ENCODE peak calls at places on chromosomes 16 and 17, in ten cellular contexts. O, T, Y, Z, L, A, U, H, D and X are unnamed samples. For H3K36me3, the result is how much of the 10 kb centered on the place peaks cover.

GRCh38 chr16:12902511-12903324 is 1.3 kb downstream of the SHISA9 start:
- DNase-seq in Y (no peak), T (no peak), O (no peak), L (no peak), H (no peak), A (no peak), U (no peak), Z (no peak), D (no peak), X (peak)

GRCh38 chr17:31490991-31491793 is 99.7 kb downstream of the RAB11FIP4 start:
- DNase-seq in H (no peak), Z (no peak), L (no peak), U (no peak), D (no peak), A (no peak), O (no peak), Y (no peak), T (no peak), X (peak)

GRCh38 chr17:79513805-79514535 is 96.9 kb downstream of the RBFOX3 start:
- DNase-seq in U (no peak), L (no peak), H (no peak), O (no peak), A (no peak), T (no peak), Y (no peak), D (no peak), Z (no peak), X (no peak)

GRCh38 chr17:57010495-57010894 is 32.6 kb downstream of the SCPEP1 start:
- DNase-seq in D (no peak), Z (no peak), Y (no peak), T (no peak), H (no peak), U (no peak), A (no peak), L (no peak), O (no peak), X (no peak)

GRCh38 chr17:29614345-29615047 is 8.2 kb downstream of the CORO6 start:
- DNase-seq in Y (no peak), Z (no peak), O (no peak), A (no peak), H (no peak), D (no peak), L (no peak), T (no peak), U (no peak), X (no peak)

GRCh38 chr17:36722121-36722902 is 120.9 kb downstream of the MRM1 start:
- DNase-seq in L (peak), A (peak), Y (peak), O (peak), H (no peak), Z (peak), T (peak), U (no peak), D (no peak), X (peak)

GRCh38 chr17:59840329-59840907 is 52.3 kb downstream of the TUBD1 start:
- DNase-seq in O (no peak), D (no peak), A (no peak), Y (no peak), H (no peak), U (no peak), T (no peak), Z (no peak), L (no peak), X (no peak)

GRCh38 chr17:16512011-16512410 is 20.0 kb upstream of the LRRC75A start:
- DNase-seq in T (no peak), U (no peak), L (no peak), Z (no peak), O (no peak), H (peak), D (no peak), A (no peak), Y (no peak), X (no peak)

GRCh38 chr17:79871131-79871530 is 31.9 kb upstream of the CBX4 start:
- DNase-seq in H (no peak), A (no peak), O (no peak), Y (no peak), L (no peak), D (no peak), T (no peak), U (no peak), Z (no peak), X (peak)

GRCh38 chr17:45277992-45278391 is 16.1 kb upstream of the SPATA32 start:
- DNase-seq in U (no peak), O (no peak), H (no peak), A (no peak), Z (peak), Y (peak), T (peak), D (no peak), L (no peak), X (peak)

GRCh38 chr16:67199011-67199807 is at the start of gene ELMO3:
- DNase-seq in O (no peak), A (no peak), U (no peak), H (no peak), T (no peak), D (no peak), Z (no peak), L (no peak), Y (no peak), X (peak)

GRCh38 chr16:68093816-68094613 is 8.8 kb downstream of the NFATC3 start:
- DNase-seq in U (no peak), L (no peak), Y (no peak), T (no peak), Z (peak), H (no peak), D (no peak), O (no peak), A (no peak), X (no peak)

GRCh38 chr17:11515901-11516300 is 82.4 kb upstream of the DNAH9 start:
- DNase-seq in D (no peak), H (no peak), T (no peak), A (no peak), Y (no peak), O (no peak), Z (no peak), U (no peak), L (no peak), X (no peak)

GRCh38 chr17:21162394-21162775 is 35.6 kb downstream of the DHRS7B start:
- DNase-seq in A (no peak), H (no peak), L (no peak), U (no peak), Y (no peak), T (no peak), D (no peak), O (no peak), Z (no peak), X (no peak)

DNA sequence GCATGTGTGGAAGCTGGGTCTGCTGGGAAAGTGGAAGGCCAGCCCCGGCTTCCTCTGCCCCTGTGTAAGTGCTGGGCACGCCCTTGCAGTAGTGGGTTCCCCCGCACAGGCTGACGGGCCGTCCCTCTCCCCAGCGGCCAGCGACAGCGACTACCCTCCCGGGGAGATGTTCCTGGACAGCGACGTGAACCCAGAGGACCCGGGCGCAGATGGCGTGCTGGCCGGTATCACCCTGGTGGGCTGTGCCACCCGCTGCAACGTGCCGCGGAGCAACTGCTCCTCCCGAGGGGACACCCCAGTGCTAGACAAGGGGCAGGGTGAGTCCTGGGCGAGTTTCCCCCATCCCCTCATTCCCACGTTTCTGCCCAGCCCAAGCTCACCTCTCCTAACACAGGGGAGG is 5.5 kb downstream of the NME3 start:
- DNase-seq in O (no peak), L (no peak), T (no peak), Y (no peak), U (no peak), D (no peak), A (no peak), Z (no peak), H (no peak), X (no peak)
- H3K36me3 ChIP-seq in O (under half), L (under half), T (half or more), Y (half or more), U (half or more), D (half or more), A (under half), Z (half or more), H (half or more), X (under half)

DNA sequence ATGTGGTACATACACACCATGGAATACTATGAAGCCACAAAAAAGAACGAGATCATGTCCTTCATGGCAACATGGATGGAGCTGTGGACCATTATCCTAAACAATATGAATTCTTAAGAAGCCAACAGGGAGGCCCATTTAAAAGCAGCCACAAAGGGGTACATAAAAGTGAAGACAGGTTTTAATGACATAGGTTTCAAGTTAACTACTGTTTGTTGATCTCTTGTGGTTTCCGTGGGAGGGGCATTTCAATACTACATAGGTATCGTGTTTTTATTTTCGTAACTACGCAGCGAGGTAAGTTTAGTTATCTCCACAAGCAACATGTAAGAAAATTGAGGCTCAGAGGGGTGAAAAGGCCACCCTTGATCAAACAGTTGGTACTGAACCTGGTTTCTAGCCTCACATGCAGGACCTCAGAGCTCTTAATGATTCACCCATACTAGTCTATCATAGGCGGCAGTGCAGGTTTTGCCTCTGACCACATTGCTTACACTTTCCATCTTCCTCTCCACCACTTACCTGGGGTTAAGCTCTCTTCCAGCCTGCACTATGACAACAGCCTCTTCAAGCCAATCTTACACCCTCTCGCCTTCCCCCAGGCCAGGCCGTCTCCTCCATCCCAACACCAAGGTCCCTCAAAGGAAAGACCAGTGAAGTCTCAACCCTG is 534.1 kb upstream of the HSBP1 start:
- DNase-seq in L (no peak), O (no peak), U (no peak), Y (no peak), H (no peak), T (no peak), Z (no peak), D (no peak), A (no peak), X (no peak)
- H3K27ac ChIP-seq in L (no peak), O (no peak), U (no peak), Y (no peak), H (no peak), T (no peak), Z (no peak), D (no peak), A (no peak), X (no peak)

DNA sequence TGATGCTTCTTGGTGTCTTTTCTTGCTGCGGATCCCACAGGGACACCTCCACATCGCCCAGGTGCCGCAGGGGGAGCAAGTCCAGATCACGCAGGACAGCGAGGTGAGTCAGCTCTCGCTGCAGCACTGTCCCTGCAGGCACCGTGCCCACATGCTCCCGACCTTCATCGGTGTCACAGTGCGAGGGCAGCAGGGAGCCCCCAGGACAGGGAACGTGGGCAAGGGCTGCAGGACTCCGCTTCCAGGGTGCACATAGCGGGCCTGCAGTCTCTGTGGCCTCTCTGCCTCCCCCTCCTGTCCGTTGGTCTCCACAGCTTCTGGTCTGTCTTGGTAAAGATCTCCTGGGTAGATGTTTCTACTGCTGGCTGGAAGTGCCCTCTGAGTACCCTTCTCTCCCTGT is 84.1 kb downstream of the BANP start:
- DNase-seq in O (no peak), A (no peak), Z (no peak), D (no peak), Y (no peak), L (peak), T (peak), U (no peak), H (no peak), X (peak)
- H3K36me3 ChIP-seq in O (under half), A (under half), Z (under half), D (under half), Y (under half), L (under half), T (under half), U (under half), H (under half), X (under half)

GRCh38 chr17:8125196-8125946 is 1.5 kb upstream of the HES7 start:
- DNase-seq in Y (peak), L (peak), A (peak), D (peak), T (peak), H (peak), O (peak), Z (peak), U (no peak), X (peak)
- H3K27ac ChIP-seq in Y (no peak), L (peak), A (peak), D (no peak), T (peak), H (no peak), O (peak), Z (no peak), U (no peak), X (no peak)

DNA sequence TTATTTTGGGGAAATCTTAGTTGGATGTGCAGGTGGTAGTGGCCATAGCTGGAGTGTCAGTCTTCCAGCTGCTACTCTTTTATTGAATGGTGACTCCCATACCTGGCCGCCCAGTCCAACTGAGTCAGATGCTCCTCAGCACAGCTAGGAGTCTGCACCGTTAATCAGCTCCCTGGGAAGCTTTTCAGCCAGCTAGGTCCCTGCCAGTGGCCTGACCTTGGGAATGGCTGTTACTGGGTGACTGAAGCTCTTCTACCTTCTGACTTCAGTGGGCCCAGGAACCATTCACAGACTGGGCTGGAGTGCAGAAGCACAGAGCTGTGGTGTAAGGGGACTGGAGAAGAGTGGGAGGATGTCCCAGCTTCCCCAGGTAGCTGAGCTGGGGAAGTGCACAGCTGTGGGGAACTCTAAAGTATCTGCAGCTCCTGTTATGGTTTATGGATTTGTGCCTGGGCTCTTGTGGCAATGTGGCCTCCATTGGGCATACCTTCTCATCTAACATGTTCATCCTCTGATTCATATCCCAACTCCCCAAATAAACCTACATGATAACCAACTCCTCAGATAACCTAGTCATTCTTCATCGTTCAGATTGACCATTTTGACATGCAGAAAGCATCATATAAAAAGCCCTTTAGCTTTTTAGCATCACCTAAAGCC is 14.0 kb downstream of the ALKBH5 start:
- DNase-seq in H (no peak), U (no peak), A (no peak), D (no peak), O (no peak), Z (no peak), L (no peak), T (no peak), Y (peak), X (no peak)
- H3K36me3 ChIP-seq in H (half or more), U (half or more), A (under half), D (under half), O (under half), Z (half or more), L (under half), T (under half), Y (half or more), X (under half)

DNA sequence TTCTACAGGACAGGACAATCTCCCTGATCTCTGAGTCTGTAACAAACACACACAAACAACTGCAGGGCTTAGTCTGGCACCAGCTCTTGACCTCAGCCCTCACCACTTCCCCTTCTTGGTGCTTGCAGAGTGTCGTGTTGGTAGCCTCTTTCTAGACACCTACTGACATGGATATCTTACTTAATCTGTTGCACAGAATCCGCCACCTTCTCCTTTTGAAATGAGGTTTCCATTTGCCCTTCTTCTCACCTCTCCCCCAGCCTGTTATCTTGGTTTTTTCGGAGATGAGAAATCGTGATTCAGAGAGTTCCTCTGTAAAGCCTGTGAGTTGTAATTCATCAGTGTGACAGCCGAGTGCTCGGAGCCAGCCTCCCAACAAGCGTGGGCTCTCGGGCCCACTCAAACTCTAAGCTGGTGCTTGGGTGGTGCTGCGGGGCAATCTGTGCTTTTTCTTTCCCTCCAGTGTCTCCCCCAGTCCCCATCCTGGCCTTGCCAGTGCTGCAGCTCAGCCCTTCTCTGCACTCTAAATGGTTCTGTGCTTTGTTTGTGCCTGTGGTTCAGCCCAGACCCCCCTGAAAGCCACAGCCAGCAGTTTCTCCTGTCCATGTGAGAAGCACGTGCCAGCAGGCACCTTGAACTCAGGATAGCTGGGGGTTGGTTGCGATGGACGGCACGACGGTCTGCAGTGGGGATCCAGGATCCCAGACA is 28.1 kb downstream of the KIAA0513 start:
- DNase-seq in L (peak), T (no peak), Y (peak), O (no peak), Z (peak), H (no peak), A (peak), U (peak), D (no peak), X (no peak)
- H3K27ac ChIP-seq in L (peak), T (peak), Y (peak), O (peak), Z (peak), H (no peak), A (peak), U (peak), D (no peak), X (peak)